ENCODE peak calls at places on chromosomes 6 and 20, in five cellular contexts. C is PC-3, H is RWPE1, J is glutamatergic neuron, X is WTC11. A is an unnamed sample.

GRCh38 chr6:1264619-1265445 is 47.1 kb upstream of the FOXQ1 start:
- DNase-seq in C (no peak), H (no peak), J (no peak), X (no peak), A (no peak)

GRCh38 chr6:113646701-113647100 is 210.4 kb upstream of the MARCKS start:
- DNase-seq in C (no peak), H (no peak), J (no peak), X (no peak), A (no peak)

GRCh38 chr20:58361549-58361948 is 27.5 kb upstream of the VAPB start:
- DNase-seq in C (peak), H (no peak), J (no peak), X (no peak), A (no peak)

GRCh38 chr6:3260772-3261517 is 2.2 kb downstream of the PSMG4 start:
- DNase-seq in C (peak), H (no peak), J (no peak), X (no peak), A (no peak)

GRCh38 chr6:137661601-137662000 is 167.4 kb upstream of the OLIG3 start:
- DNase-seq in C (peak), H (peak), J (peak), X (peak), A (peak)

GRCh38 chr20:46324960-46325703 is 16.8 kb upstream of the CDH22 start:
- DNase-seq in C (peak), H (peak), J (no peak), X (peak), A (peak)

GRCh38 chr20:48463916-48464315 is 363.9 kb downstream of the PREX1 start:
- DNase-seq in C (peak), H (no peak), J (peak), X (no peak), A (no peak)

GRCh38 chr6:19896580-19897010 is 59.4 kb downstream of the ID4 start:
- DNase-seq in C (peak), H (peak), J (no peak), X (no peak), A (peak)

GRCh38 chr6:6746334-6746969 is 157.9 kb downstream of the LY86 start:
- DNase-seq in C (no peak), H (no peak), J (no peak), X (no peak), A (peak)

GRCh38 chr6:83613378-83613777 is 95.5 kb downstream of the SNAP91 start:
- DNase-seq in C (no peak), H (no peak), J (no peak), X (no peak), A (no peak)

GRCh38 chr6:83615025-83615999 is 93.6 kb downstream of the SNAP91 start:
- DNase-seq in C (peak), H (peak), J (no peak), X (no peak), A (peak)
- TF ChIP-seq CTCF in C (peak), H (peak), J (peak), X (peak), A (peak)

GRCh38 chr6:149899486-149899885 is 1.6 kb upstream of the RAET1E start:
- DNase-seq in C (no peak), H (no peak), J (no peak), X (no peak), A (peak)

GRCh38 chr6:149898966-149899365 is 1.1 kb upstream of the RAET1E start:
- DNase-seq in C (no peak), H (no peak), J (no peak), X (no peak), A (no peak)

GRCh38 chr6:149896491-149896890 is 1.4 kb downstream of the RAET1E start:
- DNase-seq in C (peak), H (no peak), J (no peak), X (no peak), A (peak)

GRCh38 chr6:149897015-149897697 is 757 bp downstream of the RAET1E start:
- DNase-seq in C (peak), H (peak), J (no peak), X (no peak), A (peak)

DNA sequence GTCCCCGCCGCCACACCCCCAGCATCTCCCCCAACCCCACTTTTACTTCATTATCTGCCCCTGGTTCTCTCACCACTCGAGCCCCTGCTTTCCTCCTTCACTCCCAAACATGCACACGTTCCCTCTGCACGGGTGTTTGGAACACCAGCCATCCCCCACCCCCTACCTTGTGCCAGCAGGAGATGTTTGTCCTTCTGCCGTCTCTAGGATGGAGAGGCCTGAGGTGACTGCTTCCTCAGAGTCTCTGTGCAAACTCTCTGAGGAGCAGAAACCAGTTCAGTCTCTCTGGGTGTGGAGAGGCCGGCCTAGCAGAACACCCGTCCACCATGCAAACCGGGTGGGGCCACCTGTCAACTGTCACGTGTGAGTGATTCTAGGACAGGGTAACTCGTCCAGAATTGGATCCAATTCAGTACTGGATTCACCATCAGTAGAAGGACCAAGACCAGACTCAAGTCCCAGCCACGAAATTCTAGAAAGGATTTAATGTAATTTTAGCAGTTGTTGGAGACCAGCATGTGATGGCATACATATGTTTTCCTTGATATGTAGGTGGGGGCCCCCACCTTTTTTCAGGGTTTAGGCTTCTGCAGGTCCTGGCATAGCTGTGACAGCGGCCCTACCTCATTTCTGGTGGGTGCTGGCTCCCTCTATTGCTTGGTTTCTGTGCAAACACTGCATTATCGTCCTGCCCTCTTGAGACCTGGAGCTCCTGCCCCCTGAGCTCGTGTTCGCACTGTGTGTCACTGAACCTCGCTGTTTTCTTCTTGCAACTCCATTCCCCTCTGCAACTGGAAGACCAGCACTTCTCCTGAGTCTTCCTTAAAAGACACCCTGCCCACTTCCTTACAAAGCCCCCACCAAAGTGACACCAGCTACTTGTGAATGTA is at the start of gene RAET1E:
- DNase-seq in C (no peak), H (no peak), J (no peak), X (peak), A (peak)
- TF ChIP-seq CTCF in C (peak), H (no peak), J (no peak), X (no peak), A (no peak)

GRCh38 chr6:112269165-112269564 is 14.8 kb upstream of the LAMA4 start:
- DNase-seq in C (peak), H (no peak), J (no peak), X (no peak), A (peak)
- TF ChIP-seq CTCF in C (peak), H (no peak), J (no peak), X (no peak), A (peak)

DNA sequence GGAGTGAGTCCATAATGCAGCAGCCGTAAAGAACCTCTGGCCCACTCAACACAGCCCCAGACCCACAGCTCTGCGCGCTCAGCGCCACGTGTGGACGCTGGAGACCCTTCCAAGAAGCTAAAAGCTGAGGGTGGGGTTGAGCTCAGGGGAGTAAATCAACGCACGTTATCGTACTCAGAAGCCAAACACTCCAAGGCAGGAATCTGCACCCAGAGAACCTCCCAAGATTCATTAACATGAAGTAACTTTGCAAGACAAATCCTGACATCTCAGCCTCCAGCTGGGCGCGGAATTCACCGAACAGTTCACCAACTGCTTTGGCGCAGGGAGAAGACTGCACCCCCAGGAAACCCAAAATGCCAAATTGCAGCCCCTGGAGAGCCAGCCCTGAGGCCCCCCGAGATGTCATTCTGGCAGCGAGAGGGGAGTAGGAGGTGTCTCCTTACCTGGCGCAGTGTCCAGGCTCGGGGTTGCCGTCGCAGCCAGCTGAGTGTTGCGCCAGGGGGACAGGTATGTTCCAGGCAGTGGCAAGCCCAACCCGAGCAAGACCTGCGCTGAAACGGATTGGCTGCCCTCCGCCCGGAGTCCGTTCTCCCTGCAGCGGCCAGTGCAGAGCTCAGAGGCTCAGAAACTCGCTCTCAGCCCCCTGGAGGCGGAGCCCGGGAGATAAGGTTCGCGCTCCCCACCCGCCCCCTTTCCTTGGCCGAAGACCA is at the start of gene COL21A1:
- DNase-seq in C (peak), H (no peak), J (peak), X (peak), A (peak)
- TF ChIP-seq CTCF in C (peak), H (no peak), J (no peak), X (no peak), A (peak)

GRCh38 chr6:97077380-97077779 is 152.9 kb downstream of the KLHL32 start:
- DNase-seq in C (no peak), H (no peak), J (no peak), X (no peak), A (peak)
- TF ChIP-seq CTCF in C (no peak), H (no peak), J (no peak), X (no peak), A (no peak)

GRCh38 chr6:55953384-55953783 is 78.0 kb upstream of the BMP5 start:
- DNase-seq in C (peak), H (peak), J (no peak), X (no peak), A (peak)
- TF ChIP-seq CTCF in C (peak), H (peak), J (no peak), X (no peak), A (peak)

GRCh38 chr20:51014797-51015722 is 7.8 kb downstream of the KCNG1 start:
- DNase-seq in C (peak), H (peak), J (peak), X (peak), A (peak)
- TF ChIP-seq CTCF in C (peak), H (peak), J (peak), X (peak), A (peak)

GRCh38 chr6:90294989-90295853 is 1.4 kb downstream of the BACH2 start:
- DNase-seq in C (peak), H (peak), J (peak), X (peak), A (peak)

GRCh38 chr6:90297124-90297865 is 652 bp upstream of the BACH2 start:
- DNase-seq in C (no peak), H (no peak), J (no peak), X (no peak), A (no peak)

GRCh38 chr6:90295854-90296345 is 743 bp downstream of the BACH2 start:
- DNase-seq in C (peak), H (peak), J (peak), X (peak), A (peak)

GRCh38 chr6:90297866-90298381 is 1.3 kb upstream of the BACH2 start:
- DNase-seq in C (no peak), H (no peak), J (no peak), X (no peak), A (no peak)

DNA sequence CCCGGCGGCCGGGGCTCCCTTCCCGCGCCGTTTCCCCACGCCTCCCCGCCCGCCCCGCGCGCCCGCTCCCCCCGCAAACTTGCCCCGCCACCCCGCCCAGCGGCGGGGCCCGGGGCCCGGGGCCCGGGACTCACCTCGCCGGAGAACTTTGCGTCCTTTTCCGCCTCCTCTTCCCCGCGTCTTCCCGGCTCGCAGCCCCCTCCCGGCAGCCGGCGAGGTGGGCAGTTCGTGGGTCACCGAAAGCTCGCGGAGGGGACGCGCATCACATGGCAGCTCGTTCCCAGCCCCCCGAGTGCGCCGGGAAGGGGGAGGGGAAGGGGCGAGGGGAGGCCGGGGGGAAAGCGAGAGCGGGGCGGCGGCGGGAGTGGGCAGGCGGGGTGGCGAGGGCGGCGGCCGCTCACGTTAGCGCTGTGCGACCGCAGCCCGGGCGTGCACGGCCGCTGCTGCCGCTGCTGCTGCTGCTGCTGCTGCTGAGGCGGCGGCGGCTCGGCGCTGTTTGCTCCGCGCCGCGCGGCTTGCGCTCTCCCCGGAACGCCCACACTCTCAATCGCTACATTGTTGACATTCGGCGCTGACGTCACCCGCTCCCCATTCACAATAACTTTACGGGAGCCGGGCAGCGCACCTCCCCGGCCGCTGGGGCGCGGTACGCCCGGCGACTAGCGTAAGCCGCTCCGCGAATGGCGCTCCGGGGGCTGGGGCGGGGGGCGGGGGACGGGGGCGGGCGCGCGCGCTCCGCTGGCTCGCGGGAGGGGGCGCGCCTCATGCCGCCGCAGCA is at the start of gene BACH2:
- DNase-seq in C (peak), H (peak), J (peak), X (peak), A (peak)
- TF ChIP-seq CTCF in C (no peak), H (no peak), J (no peak), X (no peak), A (no peak)

GRCh38 chr20:19249515-19249914 is 37.1 kb downstream of the SLC24A3 start:
- DNase-seq in C (peak), H (no peak), J (no peak), X (no peak), A (peak)
- TF ChIP-seq CTCF in C (peak), H (no peak), J (no peak), X (no peak), A (no peak)

A was measured in epithelial cell of esophagus.